ENCODE peak calls at places on chromosomes 7 and 10, in six cellular contexts. N is hepatocyte, Q is GM12878, G is MM.1S, W is upper lobe of right lung, P is heart right ventricle. E is an unnamed sample.

GRCh38 chr7:116977172-116977571 is 23.9 kb downstream of the ST7 start:
- DNase-seq in P (no peak), N (no peak), W (no peak), Q (no peak), G (no peak), E (no peak)

GRCh38 chr10:65394898-65395297 is 1530.9 kb upstream of the LRRTM3 start:
- DNase-seq in N (no peak), P (no peak), G (no peak), Q (no peak), W (no peak), E (no peak)

GRCh38 chr10:8424555-8425201 is 370.2 kb downstream of the GATA3 start:
- DNase-seq in W (no peak), N (no peak), Q (no peak), G (no peak), P (no peak), E (no peak)

GRCh38 chr10:4514445-4515108 is 311.4 kb upstream of the AKR1E2 start:
- DNase-seq in N (no peak), Q (peak), P (peak), G (no peak), W (peak), E (peak)

GRCh38 chr10:61189912-61190311 is 245.9 kb upstream of the RHOBTB1 start:
- DNase-seq in Q (no peak), G (no peak), P (no peak), W (no peak), N (no peak), E (no peak)

GRCh38 chr10:56346845-56347415 is 14.1 kb downstream of the ZWINT start:
- DNase-seq in P (no peak), Q (no peak), G (no peak), W (no peak), N (no peak), E (peak)

GRCh38 chr10:116669832-116670644 is 49.3 kb downstream of the PNLIPRP2 start:
- DNase-seq in W (no peak), Q (no peak), G (no peak), P (no peak), N (peak), E (no peak)

GRCh38 chr7:7978860-7979259 is 10.3 kb downstream of the GLCCI1 start:
- DNase-seq in W (no peak), P (no peak), Q (no peak), N (no peak), G (no peak), E (no peak)

GRCh38 chr10:10010397-10010796 is 1007.3 kb upstream of the CELF2 start:
- DNase-seq in Q (no peak), W (no peak), P (no peak), G (no peak), N (no peak), E (peak)

GRCh38 chr7:13279854-13280435 is 592.5 kb downstream of the ARL4A start:
- DNase-seq in P (no peak), W (no peak), N (peak), Q (no peak), G (peak), E (peak)

GRCh38 chr10:101818958-101819633 is 852 bp upstream of the OGA start:
- DNase-seq in Q (no peak), N (peak), W (peak), G (peak), P (no peak), E (no peak)

GRCh38 chr7:25025218-25025671 is 45.3 kb upstream of the OSBPL3 start:
- DNase-seq in Q (no peak), G (no peak), W (no peak), N (peak), P (no peak), E (no peak)

GRCh38 chr10:119778776-119779445 is 53.1 kb downstream of the INPP5F start:
- DNase-seq in P (no peak), N (no peak), Q (no peak), W (no peak), G (no peak), E (no peak)

GRCh38 chr10:92387289-92387940 is 96.4 kb downstream of the MARCHF5 start:
- DNase-seq in N (peak), W (no peak), Q (no peak), G (peak), P (peak), E (peak)

GRCh38 chr7:126700807-126701604 is 551.7 kb downstream of the GRM8 start:
- DNase-seq in W (no peak), N (peak), G (peak), P (no peak), Q (peak), E (peak)

GRCh38 chr7:150955519-150956394 is 22.4 kb downstream of the KCNH2 start:
- DNase-seq in N (peak), P (peak), Q (no peak), G (no peak), W (no peak), E (no peak)

GRCh38 chr7:36155811-36156361 is 2.8 kb downstream of the EEPD1 start:
- DNase-seq in W (no peak), G (no peak), Q (no peak), N (peak), P (peak), E (peak)

GRCh38 chr7:157400171-157400860 is 63.5 kb downstream of the DNAJB6 start:
- DNase-seq in W (no peak), Q (no peak), N (no peak), P (no peak), G (no peak), E (no peak)

GRCh38 chr7:134766779-134767566 is 12.5 kb upstream of the CALD1 start:
- DNase-seq in P (no peak), W (no peak), N (no peak), Q (peak), G (no peak), E (peak)

GRCh38 chr7:127909424-127910152 is 121.6 kb downstream of the LRRC4 start:
- DNase-seq in Q (no peak), P (no peak), W (no peak), G (no peak), N (no peak), E (no peak)

GRCh38 chr10:80443531-80443974 is 10.6 kb upstream of the TSPAN14 start:
- DNase-seq in P (peak), G (peak), W (no peak), N (no peak), Q (no peak), E (peak)

GRCh38 chr7:151351967-151352366 is 10.4 kb downstream of the NUB1 start:
- DNase-seq in G (no peak), N (no peak), Q (no peak), P (no peak), W (no peak), E (peak)

GRCh38 chr7:78635394-78635793 is 818.1 kb downstream of the MAGI2 start:
- DNase-seq in G (no peak), N (no peak), W (no peak), Q (no peak), P (no peak), E (no peak)

GRCh38 chr7:25859412-25859704 is 292.6 kb upstream of the NFE2L3 start:
- DNase-seq in Q (no peak), W (no peak), N (no peak), G (no peak), P (no peak), E (no peak)

GRCh38 chr7:143285454-143285756 is 647 bp downstream of the TMEM139 start:
- DNase-seq in P (no peak), G (no peak), Q (no peak), W (peak), N (no peak), E (no peak)

GRCh38 chr10:66322261-66322660 is 603.6 kb upstream of the LRRTM3 start:
- DNase-seq in W (no peak), P (peak), N (peak), G (no peak), Q (no peak), E (no peak)

GRCh38 chr7:65338346-65338745 is 35.3 kb upstream of the ZNF92 start:
- DNase-seq in Q (peak), W (no peak), G (no peak), N (no peak), P (no peak), E (no peak)

GRCh38 chr7:78171398-78171797 is 372.8 kb downstream of the PHTF2 start:
- DNase-seq in Q (no peak), G (no peak), P (no peak), N (no peak), W (no peak), E (no peak)

GRCh38 chr10:102917314-102917961 is 656 bp upstream of the CNNM2 start:
- DNase-seq in G (peak), W (peak), Q (no peak), P (peak), N (peak), E (peak)

GRCh38 chr7:2114052-2114451 is 118.7 kb downstream of the MAD1L1 start:
- DNase-seq in P (no peak), W (no peak), Q (no peak), G (no peak), N (no peak), E (no peak)
- H3K27ac ChIP-seq in P (no peak), W (no peak), Q (no peak), G (no peak), N (no peak), E (no peak)

GRCh38 chr10:47261556-47261955 is 38.4 kb upstream of the GDF10 start:
- DNase-seq in Q (no peak), N (no peak), P (no peak), W (no peak), G (no peak), E (no peak)
- H3K27ac ChIP-seq in Q (no peak), N (no peak), P (no peak), W (no peak), G (no peak), E (no peak)

DNA sequence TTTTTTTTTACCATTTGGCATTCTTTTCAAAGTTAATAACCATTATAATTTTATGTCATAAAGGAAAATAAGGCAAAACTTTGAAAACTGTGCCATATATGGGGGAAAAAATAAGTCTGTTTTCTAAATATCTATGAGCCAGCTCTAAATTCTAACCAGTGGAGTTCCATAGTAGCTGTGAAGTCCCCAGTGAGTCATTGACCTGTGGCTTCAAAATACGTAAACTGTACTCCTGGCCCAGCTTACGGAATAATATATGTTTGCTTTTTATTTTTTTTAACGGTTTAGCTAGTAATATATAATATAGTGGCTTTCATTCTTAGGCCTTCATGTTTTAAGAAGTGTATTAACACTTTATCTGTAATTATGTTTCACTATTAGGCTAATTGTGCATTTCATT is 20.5 kb downstream of the ZRANB1 start:
- DNase-seq in Q (no peak), P (no peak), W (no peak), N (no peak), G (no peak), E (no peak)
- H3K27ac ChIP-seq in Q (no peak), P (no peak), W (no peak), N (no peak), G (no peak), E (no peak)

GRCh38 chr10:17178006-17178405 is 23.5 kb downstream of the TRDMT1 start:
- DNase-seq in N (no peak), Q (no peak), P (no peak), G (no peak), W (no peak), E (no peak)
- H3K27ac ChIP-seq in N (no peak), Q (no peak), P (no peak), G (no peak), W (no peak), E (no peak)

GRCh38 chr10:71634531-71635164 is 84.9 kb downstream of the C10orf105 start:
- DNase-seq in P (peak), N (no peak), W (no peak), G (no peak), Q (no peak), E (no peak)

GRCh38 chr10:71635867-71636266 is 83.7 kb downstream of the C10orf105 start:
- DNase-seq in N (no peak), G (no peak), W (no peak), P (no peak), Q (no peak), E (no peak)

GRCh38 chr10:71633935-71634334 is 85.6 kb downstream of the C10orf105 start:
- DNase-seq in W (no peak), P (no peak), Q (no peak), N (no peak), G (no peak), E (no peak)

GRCh38 chr10:71636588-71636987 is 83.0 kb downstream of the C10orf105 start:
- DNase-seq in P (no peak), N (no peak), W (no peak), Q (no peak), G (no peak), E (no peak)

DNA sequence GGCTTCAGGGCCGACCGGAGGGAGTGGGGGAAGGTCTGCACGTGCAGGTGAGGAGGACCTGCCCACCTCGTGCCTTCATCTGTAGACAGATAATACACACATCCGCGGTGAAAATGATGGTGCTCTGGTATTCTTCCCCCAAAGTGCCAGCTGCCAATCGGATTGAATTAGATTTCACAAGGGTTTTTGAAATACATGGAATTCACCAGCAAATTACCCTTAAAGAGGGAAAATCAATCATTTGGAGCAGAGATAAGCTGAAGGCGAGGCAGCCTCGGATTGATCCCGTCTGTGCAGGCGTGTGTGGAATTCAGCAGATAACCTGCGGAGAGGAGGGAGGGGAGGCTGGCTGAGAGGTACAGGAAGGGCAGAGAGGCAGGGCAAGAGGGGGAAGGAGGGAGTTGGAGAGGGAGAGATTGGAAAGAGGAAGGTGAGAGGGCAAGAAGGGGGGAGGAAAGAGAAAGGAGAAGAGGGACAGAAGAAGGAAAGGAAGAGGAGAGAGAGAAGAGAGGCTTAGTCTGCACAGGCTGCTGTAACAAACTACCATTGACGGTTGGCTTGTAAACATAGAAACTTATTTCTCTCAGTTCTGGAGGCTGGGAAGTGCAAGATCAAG is 84.2 kb downstream of the C10orf105 start:
- DNase-seq in P (no peak), Q (no peak), N (no peak), G (no peak), W (no peak), E (no peak)
- H3K27ac ChIP-seq in P (no peak), Q (no peak), N (peak), G (no peak), W (no peak), E (no peak)

GRCh38 chr7:132095-132482 is 60.3 kb upstream of the FAM20C start:
- DNase-seq in N (peak), Q (no peak), G (no peak), W (peak), P (no peak), E (no peak)
- H3K27ac ChIP-seq in N (no peak), Q (no peak), G (no peak), W (peak), P (peak), E (no peak)

GRCh38 chr10:77417806-77418205 is 219.8 kb downstream of the KCNMA1 start:
- DNase-seq in W (no peak), G (no peak), N (no peak), P (no peak), Q (no peak), E (no peak)
- H3K27ac ChIP-seq in W (no peak), G (no peak), N (no peak), P (peak), Q (no peak), E (no peak)

GRCh38 chr7:128940494-128941322 is 3.0 kb downstream of the IRF5 start:
- DNase-seq in Q (peak), P (peak), N (no peak), W (peak), G (peak), E (peak)
- H3K27ac ChIP-seq in Q (peak), P (no peak), N (no peak), W (peak), G (peak), E (no peak)

DNA sequence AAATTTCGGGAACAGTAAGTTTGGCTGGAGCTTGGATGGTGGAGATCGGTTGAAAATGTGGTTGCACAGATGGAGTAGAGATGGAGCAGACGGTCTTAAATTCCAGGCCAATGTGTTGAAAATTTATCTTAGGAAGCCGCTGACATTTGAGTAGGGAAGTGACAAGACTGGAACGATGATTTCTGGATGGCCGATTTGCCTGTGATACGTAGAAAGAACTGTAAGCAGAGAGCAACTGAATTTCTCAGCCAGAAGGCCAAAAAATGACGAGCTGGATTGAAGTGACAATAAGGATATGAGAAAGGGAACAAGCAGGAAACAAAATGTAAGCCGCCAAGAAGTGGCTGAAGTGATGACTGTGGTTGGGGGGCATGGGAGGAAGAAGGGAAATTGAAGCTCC is 690 bp upstream of the ARMC3 start:
- DNase-seq in W (no peak), G (no peak), P (no peak), N (no peak), Q (no peak), E (no peak)
- H3K27ac ChIP-seq in W (no peak), G (no peak), P (no peak), N (no peak), Q (no peak), E (no peak)

E was measured in Karpas-422.